ENCODE peak calls at places on chromosomes 11 and 22, in ten cellular contexts. One of them, this sample, is unnamed.
A peak's percentile ranks its signal among the peaks of the same experiment; 100 is the strongest.

GRCh38 chr11:110196241-110196754 is 100.1 kb downstream of the RDX start:
- DNase-seq in GM04504: peak; percentile 62
- DNase-seq in LHCN-M2: peak; percentile 90
- DNase-seq in activated T-helper 1 cell treated with Interleukin-2 at 50 U/mL for 16 hours: no peak
- DNase-seq in head of caudate nucleus: no peak
- DNase-seq in activated CD8-positive, alpha-beta T cell treated with anti-CD3 and anti-CD28 coated beads, Interleukin-2, amount 10 ng/mL, durations not matched to agents 7 days and 5 days: no peak
- DNase-seq in mesendoderm: no peak
- DNase-seq in KBM-7: no peak
- DNase-seq in NCI-H774: no peak
- DNase-seq in NCI-H2081: no peak
- DNase-seq in this sample: no peak

GRCh38 chr11:74162688-74163467 is 7.9 kb downstream of the C2CD3 start:
- DNase-seq in NCI-H774: no peak
- DNase-seq in LHCN-M2: peak; percentile 79
- DNase-seq in KBM-7: no peak
- DNase-seq in activated T-helper 1 cell treated with Interleukin-2 at 50 U/mL for 16 hours: no peak
- DNase-seq in head of caudate nucleus: no peak
- DNase-seq in GM04504: no peak
- DNase-seq in NCI-H2081: no peak
- DNase-seq in activated CD8-positive, alpha-beta T cell treated with anti-CD3 and anti-CD28 coated beads, Interleukin-2, amount 10 ng/mL, durations not matched to agents 7 days and 5 days: no peak
- DNase-seq in mesendoderm: no peak
- DNase-seq in this sample: no peak

GRCh38 chr11:67265633-67266423 is 445 bp upstream of the GRK2 start:
- DNase-seq in activated CD8-positive, alpha-beta T cell treated with anti-CD3 and anti-CD28 coated beads, Interleukin-2, amount 10 ng/mL, durations not matched to agents 7 days and 5 days: peak; percentile 79
- DNase-seq in GM04504: no peak
- DNase-seq in activated T-helper 1 cell treated with Interleukin-2 at 50 U/mL for 16 hours: peak; percentile 75
- DNase-seq in LHCN-M2: peak; percentile 43
- DNase-seq in NCI-H774: peak; percentile 73
- DNase-seq in mesendoderm: peak; percentile 60
- DNase-seq in NCI-H2081: peak; percentile 39
- DNase-seq in head of caudate nucleus: peak; percentile 83
- DNase-seq in KBM-7: no peak
- DNase-seq in this sample: peak; percentile 70

GRCh38 chr11:67528376-67528775 is 5.1 kb upstream of the CABP2 start:
- DNase-seq in NCI-H2081: no peak
- DNase-seq in NCI-H774: no peak
- DNase-seq in mesendoderm: no peak
- DNase-seq in activated CD8-positive, alpha-beta T cell treated with anti-CD3 and anti-CD28 coated beads, Interleukin-2, amount 10 ng/mL, durations not matched to agents 7 days and 5 days: no peak
- DNase-seq in KBM-7: no peak
- DNase-seq in GM04504: no peak
- DNase-seq in head of caudate nucleus: no peak
- DNase-seq in LHCN-M2: no peak
- DNase-seq in activated T-helper 1 cell treated with Interleukin-2 at 50 U/mL for 16 hours: no peak
- DNase-seq in this sample: no peak

GRCh38 chr22:47201996-47202818 is 439.8 kb downstream of the TBC1D22A start:
- DNase-seq in NCI-H2081: no peak
- DNase-seq in KBM-7: no peak
- DNase-seq in mesendoderm: no peak
- DNase-seq in LHCN-M2: no peak
- DNase-seq in NCI-H774: no peak
- DNase-seq in activated T-helper 1 cell treated with Interleukin-2 at 50 U/mL for 16 hours: no peak
- DNase-seq in GM04504: no peak
- DNase-seq in head of caudate nucleus: no peak
- DNase-seq in activated CD8-positive, alpha-beta T cell treated with anti-CD3 and anti-CD28 coated beads, Interleukin-2, amount 10 ng/mL, durations not matched to agents 7 days and 5 days: no peak
- DNase-seq in this sample: no peak

GRCh38 chr11:82718841-82719240 is 14.8 kb downstream of the FAM181B start:
- DNase-seq in LHCN-M2: no peak
- DNase-seq in NCI-H2081: no peak
- DNase-seq in mesendoderm: no peak
- DNase-seq in activated T-helper 1 cell treated with Interleukin-2 at 50 U/mL for 16 hours: no peak
- DNase-seq in head of caudate nucleus: no peak
- DNase-seq in GM04504: no peak
- DNase-seq in NCI-H774: no peak
- DNase-seq in KBM-7: no peak
- DNase-seq in activated CD8-positive, alpha-beta T cell treated with anti-CD3 and anti-CD28 coated beads, Interleukin-2, amount 10 ng/mL, durations not matched to agents 7 days and 5 days: no peak
- DNase-seq in this sample: no peak

GRCh38 chr11:706957-707816 is 1.2 kb downstream of the EPS8L2 start:
- DNase-seq in mesendoderm: peak; percentile 53
- DNase-seq in GM04504: no peak
- DNase-seq in NCI-H2081: no peak
- DNase-seq in activated CD8-positive, alpha-beta T cell treated with anti-CD3 and anti-CD28 coated beads, Interleukin-2, amount 10 ng/mL, durations not matched to agents 7 days and 5 days: no peak
- DNase-seq in NCI-H774: no peak
- DNase-seq in KBM-7: no peak
- DNase-seq in activated T-helper 1 cell treated with Interleukin-2 at 50 U/mL for 16 hours: no peak
- DNase-seq in head of caudate nucleus: peak; percentile 31
- DNase-seq in LHCN-M2: peak; percentile 43
- DNase-seq in this sample: no peak

GRCh38 chr11:73463359-73463758 is 87.2 kb downstream of the RELT start:
- DNase-seq in head of caudate nucleus: no peak
- DNase-seq in NCI-H774: no peak
- DNase-seq in activated T-helper 1 cell treated with Interleukin-2 at 50 U/mL for 16 hours: no peak
- DNase-seq in GM04504: no peak
- DNase-seq in LHCN-M2: peak; percentile 91
- DNase-seq in NCI-H2081: no peak
- DNase-seq in mesendoderm: no peak
- DNase-seq in KBM-7: no peak
- DNase-seq in activated CD8-positive, alpha-beta T cell treated with anti-CD3 and anti-CD28 coated beads, Interleukin-2, amount 10 ng/mL, durations not matched to agents 7 days and 5 days: no peak
- DNase-seq in this sample: no peak

GRCh38 chr11:130786586-130786985 is 129.7 kb downstream of the SNX19 start:
- DNase-seq in activated CD8-positive, alpha-beta T cell treated with anti-CD3 and anti-CD28 coated beads, Interleukin-2, amount 10 ng/mL, durations not matched to agents 7 days and 5 days: no peak
- DNase-seq in GM04504: no peak
- DNase-seq in NCI-H774: no peak
- DNase-seq in mesendoderm: no peak
- DNase-seq in head of caudate nucleus: no peak
- DNase-seq in LHCN-M2: no peak
- DNase-seq in activated T-helper 1 cell treated with Interleukin-2 at 50 U/mL for 16 hours: no peak
- DNase-seq in NCI-H2081: no peak
- DNase-seq in KBM-7: no peak
- DNase-seq in this sample: no peak

GRCh38 chr11:69443138-69443967 is 38.1 kb upstream of the LINC01488 start:
- DNase-seq in activated T-helper 1 cell treated with Interleukin-2 at 50 U/mL for 16 hours: peak; percentile 39
- DNase-seq in KBM-7: peak; percentile 86
- DNase-seq in NCI-H774: peak; percentile 10
- DNase-seq in NCI-H2081: peak; percentile 70
- DNase-seq in mesendoderm: peak; percentile 97
- DNase-seq in head of caudate nucleus: peak; percentile 90
- DNase-seq in GM04504: peak; percentile 90
- DNase-seq in activated CD8-positive, alpha-beta T cell treated with anti-CD3 and anti-CD28 coated beads, Interleukin-2, amount 10 ng/mL, durations not matched to agents 7 days and 5 days: peak; percentile 84
- DNase-seq in LHCN-M2: peak; percentile 95
- DNase-seq in this sample: peak; percentile 85

GRCh38 chr22:33350961-33351360 is 292.8 kb upstream of the SYN3 start:
- DNase-seq in KBM-7: no peak
- DNase-seq in LHCN-M2: no peak
- DNase-seq in NCI-H2081: no peak
- DNase-seq in mesendoderm: no peak
- DNase-seq in activated T-helper 1 cell treated with Interleukin-2 at 50 U/mL for 16 hours: no peak
- DNase-seq in activated CD8-positive, alpha-beta T cell treated with anti-CD3 and anti-CD28 coated beads, Interleukin-2, amount 10 ng/mL, durations not matched to agents 7 days and 5 days: no peak
- DNase-seq in head of caudate nucleus: no peak
- DNase-seq in GM04504: no peak
- DNase-seq in NCI-H774: no peak
- DNase-seq in this sample: no peak

GRCh38 chr11:69160296-69161116 is 4.8 kb downstream of the SMIM38 start:
- DNase-seq in activated T-helper 1 cell treated with Interleukin-2 at 50 U/mL for 16 hours: no peak
- DNase-seq in NCI-H2081: no peak
- DNase-seq in GM04504: no peak
- DNase-seq in NCI-H774: no peak
- DNase-seq in activated CD8-positive, alpha-beta T cell treated with anti-CD3 and anti-CD28 coated beads, Interleukin-2, amount 10 ng/mL, durations not matched to agents 7 days and 5 days: no peak
- DNase-seq in mesendoderm: no peak
- DNase-seq in head of caudate nucleus: no peak
- DNase-seq in KBM-7: no peak
- DNase-seq in LHCN-M2: no peak
- DNase-seq in this sample: no peak

GRCh38 chr22:49218142-49218541 is 609.5 kb downstream of the BRD1 start:
- DNase-seq in head of caudate nucleus: no peak
- DNase-seq in mesendoderm: no peak
- DNase-seq in activated T-helper 1 cell treated with Interleukin-2 at 50 U/mL for 16 hours: no peak
- DNase-seq in GM04504: no peak
- DNase-seq in activated CD8-positive, alpha-beta T cell treated with anti-CD3 and anti-CD28 coated beads, Interleukin-2, amount 10 ng/mL, durations not matched to agents 7 days and 5 days: no peak
- DNase-seq in NCI-H774: no peak
- DNase-seq in NCI-H2081: no peak
- DNase-seq in LHCN-M2: no peak
- DNase-seq in KBM-7: no peak
- DNase-seq in this sample: no peak

GRCh38 chr22:36765943-36766450 is 9.9 kb downstream of the IFT27 start:
- DNase-seq in GM04504: peak; percentile 24
- DNase-seq in activated CD8-positive, alpha-beta T cell treated with anti-CD3 and anti-CD28 coated beads, Interleukin-2, amount 10 ng/mL, durations not matched to agents 7 days and 5 days: no peak
- DNase-seq in activated T-helper 1 cell treated with Interleukin-2 at 50 U/mL for 16 hours: no peak
- DNase-seq in mesendoderm: no peak
- DNase-seq in head of caudate nucleus: peak; percentile 33
- DNase-seq in KBM-7: no peak
- DNase-seq in LHCN-M2: peak; percentile 45
- DNase-seq in NCI-H2081: no peak
- DNase-seq in NCI-H774: no peak
- DNase-seq in this sample: peak; percentile 4

GRCh38 chr11:122036022-122036421 is 80.0 kb downstream of the BLID start:
- DNase-seq in activated T-helper 1 cell treated with Interleukin-2 at 50 U/mL for 16 hours: no peak
- DNase-seq in LHCN-M2: no peak
- DNase-seq in GM04504: peak; percentile 46
- DNase-seq in mesendoderm: no peak
- DNase-seq in activated CD8-positive, alpha-beta T cell treated with anti-CD3 and anti-CD28 coated beads, Interleukin-2, amount 10 ng/mL, durations not matched to agents 7 days and 5 days: no peak
- DNase-seq in NCI-H774: no peak
- DNase-seq in KBM-7: no peak
- DNase-seq in head of caudate nucleus: no peak
- DNase-seq in NCI-H2081: no peak
- DNase-seq in this sample: no peak

GRCh38 chr11:3932698-3933097 is 77.2 kb downstream of the STIM1 start:
- DNase-seq in activated T-helper 1 cell treated with Interleukin-2 at 50 U/mL for 16 hours: no peak
- DNase-seq in mesendoderm: no peak
- DNase-seq in LHCN-M2: no peak
- DNase-seq in NCI-H774: no peak
- DNase-seq in GM04504: no peak
- DNase-seq in KBM-7: no peak
- DNase-seq in head of caudate nucleus: no peak
- DNase-seq in NCI-H2081: no peak
- DNase-seq in activated CD8-positive, alpha-beta T cell treated with anti-CD3 and anti-CD28 coated beads, Interleukin-2, amount 10 ng/mL, durations not matched to agents 7 days and 5 days: no peak
- DNase-seq in this sample: no peak

GRCh38 chr22:30044369-30044768 is 35.9 kb upstream of the HORMAD2 start:
- DNase-seq in activated T-helper 1 cell treated with Interleukin-2 at 50 U/mL for 16 hours: no peak
- DNase-seq in activated CD8-positive, alpha-beta T cell treated with anti-CD3 and anti-CD28 coated beads, Interleukin-2, amount 10 ng/mL, durations not matched to agents 7 days and 5 days: no peak
- DNase-seq in NCI-H2081: no peak
- DNase-seq in GM04504: peak; percentile 46
- DNase-seq in NCI-H774: no peak
- DNase-seq in head of caudate nucleus: no peak
- DNase-seq in KBM-7: no peak
- DNase-seq in mesendoderm: no peak
- DNase-seq in LHCN-M2: peak; percentile 84
- DNase-seq in this sample: no peak

GRCh38 chr22:31179345-31179744 is 19.4 kb downstream of the RNF185 start:
- DNase-seq in head of caudate nucleus: no peak
- DNase-seq in activated T-helper 1 cell treated with Interleukin-2 at 50 U/mL for 16 hours: no peak
- DNase-seq in GM04504: peak; percentile 36
- DNase-seq in mesendoderm: no peak
- DNase-seq in KBM-7: no peak
- DNase-seq in activated CD8-positive, alpha-beta T cell treated with anti-CD3 and anti-CD28 coated beads, Interleukin-2, amount 10 ng/mL, durations not matched to agents 7 days and 5 days: no peak
- DNase-seq in NCI-H2081: peak; percentile 50
- DNase-seq in NCI-H774: no peak
- DNase-seq in LHCN-M2: no peak
- DNase-seq in this sample: no peak

GRCh38 chr22:33811208-33811607 is 109.1 kb downstream of the LARGE1 start:
- DNase-seq in NCI-H2081: no peak
- DNase-seq in NCI-H774: no peak
- DNase-seq in activated CD8-positive, alpha-beta T cell treated with anti-CD3 and anti-CD28 coated beads, Interleukin-2, amount 10 ng/mL, durations not matched to agents 7 days and 5 days: no peak
- DNase-seq in KBM-7: no peak
- DNase-seq in head of caudate nucleus: no peak
- DNase-seq in activated T-helper 1 cell treated with Interleukin-2 at 50 U/mL for 16 hours: no peak
- DNase-seq in mesendoderm: no peak
- DNase-seq in GM04504: no peak
- DNase-seq in LHCN-M2: no peak
- DNase-seq in this sample: no peak

GRCh38 chr11:117866526-117866925 is 9.9 kb downstream of the FXYD6 start:
- DNase-seq in head of caudate nucleus: peak; percentile 44
- DNase-seq in GM04504: no peak
- DNase-seq in activated CD8-positive, alpha-beta T cell treated with anti-CD3 and anti-CD28 coated beads, Interleukin-2, amount 10 ng/mL, durations not matched to agents 7 days and 5 days: no peak
- DNase-seq in NCI-H774: no peak
- DNase-seq in KBM-7: no peak
- DNase-seq in LHCN-M2: no peak
- DNase-seq in mesendoderm: no peak
- DNase-seq in NCI-H2081: no peak
- DNase-seq in activated T-helper 1 cell treated with Interleukin-2 at 50 U/mL for 16 hours: no peak
- DNase-seq in this sample: peak; percentile 63

GRCh38 chr11:122235615-122236014 is 119.6 kb upstream of the BLID start:
- DNase-seq in NCI-H2081: peak; percentile 79
- DNase-seq in NCI-H774: no peak
- DNase-seq in activated CD8-positive, alpha-beta T cell treated with anti-CD3 and anti-CD28 coated beads, Interleukin-2, amount 10 ng/mL, durations not matched to agents 7 days and 5 days: no peak
- DNase-seq in activated T-helper 1 cell treated with Interleukin-2 at 50 U/mL for 16 hours: no peak
- DNase-seq in KBM-7: no peak
- DNase-seq in head of caudate nucleus: no peak
- DNase-seq in GM04504: peak; percentile 95
- DNase-seq in mesendoderm: no peak
- DNase-seq in LHCN-M2: peak; percentile 63
- DNase-seq in this sample: no peak

GRCh38 chr11:15845261-15845660 is 511.1 kb downstream of the SOX6 start:
- DNase-seq in NCI-H2081: no peak
- DNase-seq in head of caudate nucleus: peak; percentile 64
- DNase-seq in mesendoderm: peak; percentile 72
- DNase-seq in activated T-helper 1 cell treated with Interleukin-2 at 50 U/mL for 16 hours: no peak
- DNase-seq in activated CD8-positive, alpha-beta T cell treated with anti-CD3 and anti-CD28 coated beads, Interleukin-2, amount 10 ng/mL, durations not matched to agents 7 days and 5 days: no peak
- DNase-seq in KBM-7: no peak
- DNase-seq in LHCN-M2: no peak
- DNase-seq in NCI-H774: no peak
- DNase-seq in GM04504: no peak
- DNase-seq in this sample: peak; percentile 82

GRCh38 chr11:85941380-85941973 is 86.3 kb downstream of the CCDC83 start:
- DNase-seq in mesendoderm: peak; percentile 76
- DNase-seq in LHCN-M2: peak; percentile 61
- DNase-seq in GM04504: peak; percentile 37
- DNase-seq in NCI-H2081: peak; percentile 28
- DNase-seq in activated T-helper 1 cell treated with Interleukin-2 at 50 U/mL for 16 hours: no peak
- DNase-seq in head of caudate nucleus: peak; percentile 75
- DNase-seq in KBM-7: peak; percentile 70
- DNase-seq in NCI-H774: no peak
- DNase-seq in activated CD8-positive, alpha-beta T cell treated with anti-CD3 and anti-CD28 coated beads, Interleukin-2, amount 10 ng/mL, durations not matched to agents 7 days and 5 days: peak; percentile 51
- DNase-seq in this sample: peak; percentile 67

GRCh38 chr22:27752771-27753170 is 48.8 kb downstream of the MN1 start:
- DNase-seq in activated CD8-positive, alpha-beta T cell treated with anti-CD3 and anti-CD28 coated beads, Interleukin-2, amount 10 ng/mL, durations not matched to agents 7 days and 5 days: no peak
- DNase-seq in activated T-helper 1 cell treated with Interleukin-2 at 50 U/mL for 16 hours: no peak
- DNase-seq in LHCN-M2: peak; percentile 38
- DNase-seq in head of caudate nucleus: no peak
- DNase-seq in NCI-H774: no peak
- DNase-seq in mesendoderm: no peak
- DNase-seq in NCI-H2081: no peak
- DNase-seq in KBM-7: no peak
- DNase-seq in GM04504: peak; percentile 35
- DNase-seq in this sample: no peak

GRCh38 chr22:44428941-44429615 is 69.0 kb downstream of the RTL6 start:
- DNase-seq in KBM-7: no peak
- DNase-seq in head of caudate nucleus: no peak
- DNase-seq in activated CD8-positive, alpha-beta T cell treated with anti-CD3 and anti-CD28 coated beads, Interleukin-2, amount 10 ng/mL, durations not matched to agents 7 days and 5 days: no peak
- DNase-seq in NCI-H774: no peak
- DNase-seq in GM04504: no peak
- DNase-seq in activated T-helper 1 cell treated with Interleukin-2 at 50 U/mL for 16 hours: no peak
- DNase-seq in mesendoderm: no peak
- DNase-seq in NCI-H2081: no peak
- DNase-seq in LHCN-M2: no peak
- DNase-seq in this sample: no peak

GRCh38 chr22:46180370-46181137 is 30.2 kb downstream of the PPARA start:
- DNase-seq in activated CD8-positive, alpha-beta T cell treated with anti-CD3 and anti-CD28 coated beads, Interleukin-2, amount 10 ng/mL, durations not matched to agents 7 days and 5 days: no peak
- DNase-seq in GM04504: no peak
- DNase-seq in NCI-H2081: no peak
- DNase-seq in activated T-helper 1 cell treated with Interleukin-2 at 50 U/mL for 16 hours: no peak
- DNase-seq in head of caudate nucleus: no peak
- DNase-seq in mesendoderm: peak; percentile 40
- DNase-seq in NCI-H774: no peak
- DNase-seq in LHCN-M2: peak; percentile 13
- DNase-seq in KBM-7: peak; percentile 12
- DNase-seq in this sample: no peak

GRCh38 chr11:6655020-6655789 is 404 bp downstream of the DCHS1 start:
- DNase-seq in NCI-H774: no peak
- DNase-seq in activated T-helper 1 cell treated with Interleukin-2 at 50 U/mL for 16 hours: no peak
- DNase-seq in GM04504: no peak
- DNase-seq in NCI-H2081: no peak
- DNase-seq in LHCN-M2: no peak
- DNase-seq in activated CD8-positive, alpha-beta T cell treated with anti-CD3 and anti-CD28 coated beads, Interleukin-2, amount 10 ng/mL, durations not matched to agents 7 days and 5 days: no peak
- DNase-seq in KBM-7: no peak
- DNase-seq in head of caudate nucleus: no peak
- DNase-seq in mesendoderm: no peak
- DNase-seq in this sample: peak; percentile 33

GRCh38 chr11:4511267-4511666 is 28.8 kb downstream of the OR52K1 start:
- DNase-seq in LHCN-M2: no peak
- DNase-seq in head of caudate nucleus: no peak
- DNase-seq in NCI-H2081: no peak
- DNase-seq in mesendoderm: no peak
- DNase-seq in activated T-helper 1 cell treated with Interleukin-2 at 50 U/mL for 16 hours: no peak
- DNase-seq in KBM-7: no peak
- DNase-seq in activated CD8-positive, alpha-beta T cell treated with anti-CD3 and anti-CD28 coated beads, Interleukin-2, amount 10 ng/mL, durations not matched to agents 7 days and 5 days: no peak
- DNase-seq in GM04504: peak; percentile 18
- DNase-seq in NCI-H774: no peak
- DNase-seq in this sample: no peak

This sample was measured in midbrain.